ENCODE peak calls at places on chromosomes 5 and 9, in eight cellular contexts. One of them, this sample, is unnamed.

GRCh38 chr5:102048940-102049339 is 247.1 kb downstream of the SLCO4C1 start:
- DNase-seq in NCI-H1694 treated with DMSO at 0.1 percent for 48 hours: peak
- DNase-seq in activated CD4-positive, CD25-positive, alpha-beta regulatory T cell: no peak
- DNase-seq in M059J: no peak
- DNase-seq in brain microvascular endothelial cell: no peak
- DNase-seq in GM12892: no peak
- DNase-seq in cardiac septum: no peak
- DNase-seq in ACHN: no peak
- DNase-seq in this sample: no peak

GRCh38 chr5:77168187-77168883 is 42.1 kb upstream of the PDE8B start:
- DNase-seq in NCI-H1694 treated with DMSO at 0.1 percent for 48 hours: peak
- DNase-seq in activated CD4-positive, CD25-positive, alpha-beta regulatory T cell: no peak
- DNase-seq in M059J: peak
- DNase-seq in brain microvascular endothelial cell: peak
- DNase-seq in GM12892: no peak
- DNase-seq in cardiac septum: peak
- DNase-seq in ACHN: peak
- DNase-seq in this sample: peak

GRCh38 chr9:134173127-134174072 is 9.0 kb upstream of the RNU6ATAC start:
- DNase-seq in NCI-H1694 treated with DMSO at 0.1 percent for 48 hours: no peak
- DNase-seq in activated CD4-positive, CD25-positive, alpha-beta regulatory T cell: no peak
- DNase-seq in M059J: no peak
- DNase-seq in brain microvascular endothelial cell: no peak
- DNase-seq in GM12892: no peak
- DNase-seq in cardiac septum: no peak
- DNase-seq in ACHN: no peak
- DNase-seq in this sample: peak

GRCh38 chr9:22108581-22109370 is 99.7 kb upstream of the CDKN2B start:
- DNase-seq in NCI-H1694 treated with DMSO at 0.1 percent for 48 hours: no peak
- DNase-seq in activated CD4-positive, CD25-positive, alpha-beta regulatory T cell: no peak
- DNase-seq in M059J: peak
- DNase-seq in brain microvascular endothelial cell: no peak
- DNase-seq in GM12892: no peak
- DNase-seq in cardiac septum: no peak
- DNase-seq in ACHN: no peak
- DNase-seq in this sample: no peak

GRCh38 chr5:178282391-178282790 is 49.8 kb upstream of the PHYKPL start:
- DNase-seq in NCI-H1694 treated with DMSO at 0.1 percent for 48 hours: no peak
- DNase-seq in activated CD4-positive, CD25-positive, alpha-beta regulatory T cell: no peak
- DNase-seq in M059J: no peak
- DNase-seq in brain microvascular endothelial cell: no peak
- DNase-seq in GM12892: no peak
- DNase-seq in cardiac septum: no peak
- DNase-seq in ACHN: no peak
- DNase-seq in this sample: peak

GRCh38 chr9:129995409-129996160 is 47.4 kb downstream of the FNBP1 start:
- DNase-seq in NCI-H1694 treated with DMSO at 0.1 percent for 48 hours: no peak
- DNase-seq in activated CD4-positive, CD25-positive, alpha-beta regulatory T cell: no peak
- DNase-seq in M059J: peak
- DNase-seq in brain microvascular endothelial cell: peak
- DNase-seq in GM12892: no peak
- DNase-seq in cardiac septum: no peak
- DNase-seq in ACHN: no peak
- DNase-seq in this sample: no peak

GRCh38 chr9:105142406-105143092 is 101.9 kb upstream of the SLC44A1 start:
- DNase-seq in NCI-H1694 treated with DMSO at 0.1 percent for 48 hours: no peak
- DNase-seq in activated CD4-positive, CD25-positive, alpha-beta regulatory T cell: no peak
- DNase-seq in M059J: peak
- DNase-seq in brain microvascular endothelial cell: peak
- DNase-seq in GM12892: no peak
- DNase-seq in cardiac septum: no peak
- DNase-seq in ACHN: no peak
- DNase-seq in this sample: no peak

GRCh38 chr9:10062629-10063395 is 550.0 kb downstream of the PTPRD start:
- DNase-seq in NCI-H1694 treated with DMSO at 0.1 percent for 48 hours: no peak
- DNase-seq in activated CD4-positive, CD25-positive, alpha-beta regulatory T cell: no peak
- DNase-seq in M059J: peak
- DNase-seq in brain microvascular endothelial cell: no peak
- DNase-seq in GM12892: no peak
- DNase-seq in cardiac septum: no peak
- DNase-seq in ACHN: no peak
- DNase-seq in this sample: no peak

GRCh38 chr9:19231126-19232035 is 888 bp downstream of the DENND4C start:
- DNase-seq in NCI-H1694 treated with DMSO at 0.1 percent for 48 hours: peak
- DNase-seq in activated CD4-positive, CD25-positive, alpha-beta regulatory T cell: no peak
- DNase-seq in M059J: peak
- DNase-seq in brain microvascular endothelial cell: peak
- DNase-seq in GM12892: peak
- DNase-seq in cardiac septum: peak
- DNase-seq in ACHN: peak
- DNase-seq in this sample: no peak

GRCh38 chr5:106875591-106876297 is 795.0 kb downstream of the EFNA5 start:
- DNase-seq in NCI-H1694 treated with DMSO at 0.1 percent for 48 hours: no peak
- DNase-seq in activated CD4-positive, CD25-positive, alpha-beta regulatory T cell: no peak
- DNase-seq in M059J: peak
- DNase-seq in brain microvascular endothelial cell: no peak
- DNase-seq in GM12892: no peak
- DNase-seq in cardiac septum: peak
- DNase-seq in ACHN: peak
- DNase-seq in this sample: no peak

GRCh38 chr9:117414220-117414905 is 494 bp downstream of the ASTN2 start:
- DNase-seq in NCI-H1694 treated with DMSO at 0.1 percent for 48 hours: peak
- DNase-seq in activated CD4-positive, CD25-positive, alpha-beta regulatory T cell: no peak
- DNase-seq in M059J: peak
- DNase-seq in brain microvascular endothelial cell: peak
- DNase-seq in GM12892: peak
- DNase-seq in cardiac septum: no peak
- DNase-seq in ACHN: peak
- DNase-seq in this sample: peak

GRCh38 chr9:108130896-108131295 is 641.3 kb upstream of the KLF4 start:
- DNase-seq in NCI-H1694 treated with DMSO at 0.1 percent for 48 hours: no peak
- DNase-seq in activated CD4-positive, CD25-positive, alpha-beta regulatory T cell: no peak
- DNase-seq in M059J: no peak
- DNase-seq in brain microvascular endothelial cell: no peak
- DNase-seq in GM12892: no peak
- DNase-seq in cardiac septum: no peak
- DNase-seq in ACHN: no peak
- DNase-seq in this sample: no peak

GRCh38 chr5:141914154-141914743 is 9.4 kb upstream of the DELE1 start:
- DNase-seq in NCI-H1694 treated with DMSO at 0.1 percent for 48 hours: peak
- DNase-seq in activated CD4-positive, CD25-positive, alpha-beta regulatory T cell: no peak
- DNase-seq in M059J: no peak
- DNase-seq in brain microvascular endothelial cell: no peak
- DNase-seq in GM12892: peak
- DNase-seq in cardiac septum: peak
- DNase-seq in ACHN: no peak
- DNase-seq in this sample: no peak

GRCh38 chr5:73093943-73094342 is 26.4 kb upstream of the TMEM171 start:
- DNase-seq in NCI-H1694 treated with DMSO at 0.1 percent for 48 hours: no peak
- DNase-seq in activated CD4-positive, CD25-positive, alpha-beta regulatory T cell: no peak
- DNase-seq in M059J: peak
- DNase-seq in brain microvascular endothelial cell: peak
- DNase-seq in GM12892: no peak
- DNase-seq in cardiac septum: no peak
- DNase-seq in ACHN: peak
- DNase-seq in this sample: no peak

GRCh38 chr9:113221800-113222481 is 597 bp downstream of the SLC31A1 start:
- DNase-seq in NCI-H1694 treated with DMSO at 0.1 percent for 48 hours: no peak
- DNase-seq in activated CD4-positive, CD25-positive, alpha-beta regulatory T cell: no peak
- DNase-seq in M059J: peak
- DNase-seq in brain microvascular endothelial cell: peak
- DNase-seq in GM12892: no peak
- DNase-seq in cardiac septum: peak
- DNase-seq in ACHN: no peak
- DNase-seq in this sample: no peak

GRCh38 chr5:60334281-60334713 is 365.7 kb downstream of the DEPDC1B start:
- DNase-seq in NCI-H1694 treated with DMSO at 0.1 percent for 48 hours: no peak
- DNase-seq in activated CD4-positive, CD25-positive, alpha-beta regulatory T cell: no peak
- DNase-seq in M059J: peak
- DNase-seq in brain microvascular endothelial cell: peak
- DNase-seq in GM12892: no peak
- DNase-seq in cardiac septum: no peak
- DNase-seq in ACHN: peak
- DNase-seq in this sample: peak

GRCh38 chr5:68957591-68957990 is 136.2 kb upstream of the SLC30A5 start:
- DNase-seq in NCI-H1694 treated with DMSO at 0.1 percent for 48 hours: no peak
- DNase-seq in activated CD4-positive, CD25-positive, alpha-beta regulatory T cell: no peak
- DNase-seq in M059J: no peak
- DNase-seq in brain microvascular endothelial cell: no peak
- DNase-seq in GM12892: no peak
- DNase-seq in cardiac septum: no peak
- DNase-seq in ACHN: no peak
- DNase-seq in this sample: no peak

GRCh38 chr5:167763772-167764171 is 527.7 kb upstream of the WWC1 start:
- DNase-seq in NCI-H1694 treated with DMSO at 0.1 percent for 48 hours: no peak
- DNase-seq in activated CD4-positive, CD25-positive, alpha-beta regulatory T cell: no peak
- DNase-seq in M059J: peak
- DNase-seq in brain microvascular endothelial cell: no peak
- DNase-seq in GM12892: no peak
- DNase-seq in cardiac septum: no peak
- DNase-seq in ACHN: no peak
- DNase-seq in this sample: no peak

GRCh38 chr5:127290019-127290945 is at the start of gene MEGF10:
- DNase-seq in NCI-H1694 treated with DMSO at 0.1 percent for 48 hours: peak
- DNase-seq in activated CD4-positive, CD25-positive, alpha-beta regulatory T cell: no peak
- DNase-seq in M059J: peak
- DNase-seq in brain microvascular endothelial cell: peak
- DNase-seq in GM12892: peak
- DNase-seq in cardiac septum: no peak
- DNase-seq in ACHN: peak
- DNase-seq in this sample: peak

GRCh38 chr9:120593250-120593954 is 13.4 kb upstream of the CDK5RAP2 start:
- DNase-seq in NCI-H1694 treated with DMSO at 0.1 percent for 48 hours: no peak
- DNase-seq in activated CD4-positive, CD25-positive, alpha-beta regulatory T cell: no peak
- DNase-seq in M059J: no peak
- DNase-seq in brain microvascular endothelial cell: no peak
- DNase-seq in GM12892: no peak
- DNase-seq in cardiac septum: no peak
- DNase-seq in ACHN: no peak
- DNase-seq in this sample: no peak

GRCh38 chr5:124808842-124809268 is 62.4 kb upstream of the ZNF608 start:
- DNase-seq in NCI-H1694 treated with DMSO at 0.1 percent for 48 hours: no peak
- DNase-seq in activated CD4-positive, CD25-positive, alpha-beta regulatory T cell: no peak
- DNase-seq in M059J: no peak
- DNase-seq in brain microvascular endothelial cell: no peak
- DNase-seq in GM12892: no peak
- DNase-seq in cardiac septum: no peak
- DNase-seq in ACHN: no peak
- DNase-seq in this sample: no peak

This sample was measured in aorta.